ENCODE peak calls at places on chromosomes 4 and X, in ten cellular contexts. One of them, this sample, is unnamed.

GRCh38 chrX:46279925-46280313 is 265.3 kb downstream of the ZNF674 start:
- DNase-seq in cardiac septum: no peak
- DNase-seq in CD4-positive, alpha-beta memory T cell: no peak
- DNase-seq in pons: no peak
- DNase-seq in activated CD8-positive, alpha-beta memory T cell treated with anti-CD3 and anti-CD28 coated beads for 24 hours: no peak
- DNase-seq in cerebellum: no peak
- DNase-seq in stimulated activated CD4-positive, alpha-beta T cell treated with anti-CD3 and anti-CD28 coated beads, Interleukin-12 subunit alpha, Interleukin-12 subunit beta, amount 100 ng/mL, for 24 hours: no peak
- DNase-seq in AG04449: no peak
- DNase-seq in NCI-H774: no peak
- DNase-seq in amniotic stem cell: no peak
- DNase-seq in this sample: no peak

GRCh38 chrX:154399527-154400368 is 1.6 kb downstream of the RPL10 start:
- DNase-seq in CD4-positive, alpha-beta memory T cell: peak
- DNase-seq in stimulated activated CD4-positive, alpha-beta T cell treated with anti-CD3 and anti-CD28 coated beads, Interleukin-12 subunit alpha, Interleukin-12 subunit beta, amount 100 ng/mL, for 24 hours: no peak
- DNase-seq in AG04449: no peak
- DNase-seq in amniotic stem cell: no peak
- DNase-seq in activated CD8-positive, alpha-beta memory T cell treated with anti-CD3 and anti-CD28 coated beads for 24 hours: no peak
- DNase-seq in cardiac septum: no peak
- DNase-seq in cerebellum: no peak
- DNase-seq in pons: no peak
- DNase-seq in NCI-H774: no peak
- DNase-seq in this sample: no peak

GRCh38 chr4:143337600-143338287 is 1.1 kb downstream of the GAB1 start:
- DNase-seq in pons: peak
- DNase-seq in AG04449: no peak
- DNase-seq in cerebellum: peak
- DNase-seq in NCI-H774: no peak
- DNase-seq in stimulated activated CD4-positive, alpha-beta T cell treated with anti-CD3 and anti-CD28 coated beads, Interleukin-12 subunit alpha, Interleukin-12 subunit beta, amount 100 ng/mL, for 24 hours: no peak
- DNase-seq in activated CD8-positive, alpha-beta memory T cell treated with anti-CD3 and anti-CD28 coated beads for 24 hours: no peak
- DNase-seq in CD4-positive, alpha-beta memory T cell: no peak
- DNase-seq in cardiac septum: no peak
- DNase-seq in amniotic stem cell: peak
- DNase-seq in this sample: peak

GRCh38 chr4:13821522-13821921 is 194.0 kb upstream of the BOD1L1 start:
- DNase-seq in NCI-H774: no peak
- DNase-seq in amniotic stem cell: no peak
- DNase-seq in activated CD8-positive, alpha-beta memory T cell treated with anti-CD3 and anti-CD28 coated beads for 24 hours: no peak
- DNase-seq in stimulated activated CD4-positive, alpha-beta T cell treated with anti-CD3 and anti-CD28 coated beads, Interleukin-12 subunit alpha, Interleukin-12 subunit beta, amount 100 ng/mL, for 24 hours: no peak
- DNase-seq in cerebellum: no peak
- DNase-seq in CD4-positive, alpha-beta memory T cell: no peak
- DNase-seq in AG04449: no peak
- DNase-seq in cardiac septum: no peak
- DNase-seq in pons: no peak
- DNase-seq in this sample: no peak

GRCh38 chrX:154824638-154825037 is 9.8 kb downstream of the SMIM9 start:
- DNase-seq in NCI-H774: no peak
- DNase-seq in amniotic stem cell: no peak
- DNase-seq in stimulated activated CD4-positive, alpha-beta T cell treated with anti-CD3 and anti-CD28 coated beads, Interleukin-12 subunit alpha, Interleukin-12 subunit beta, amount 100 ng/mL, for 24 hours: no peak
- DNase-seq in cardiac septum: no peak
- DNase-seq in CD4-positive, alpha-beta memory T cell: no peak
- DNase-seq in cerebellum: no peak
- DNase-seq in pons: no peak
- DNase-seq in AG04449: no peak
- DNase-seq in activated CD8-positive, alpha-beta memory T cell treated with anti-CD3 and anti-CD28 coated beads for 24 hours: no peak
- DNase-seq in this sample: no peak

GRCh38 chrX:23662853-23663252 is 4.4 kb upstream of the PRDX4 start:
- DNase-seq in stimulated activated CD4-positive, alpha-beta T cell treated with anti-CD3 and anti-CD28 coated beads, Interleukin-12 subunit alpha, Interleukin-12 subunit beta, amount 100 ng/mL, for 24 hours: no peak
- DNase-seq in CD4-positive, alpha-beta memory T cell: no peak
- DNase-seq in amniotic stem cell: no peak
- DNase-seq in cerebellum: no peak
- DNase-seq in activated CD8-positive, alpha-beta memory T cell treated with anti-CD3 and anti-CD28 coated beads for 24 hours: no peak
- DNase-seq in cardiac septum: no peak
- DNase-seq in NCI-H774: no peak
- DNase-seq in pons: no peak
- DNase-seq in AG04449: peak
- DNase-seq in this sample: no peak

GRCh38 chr4:171265190-171265818 is 547.9 kb upstream of the GALNTL6 start:
- DNase-seq in AG04449: no peak
- DNase-seq in cerebellum: no peak
- DNase-seq in amniotic stem cell: no peak
- DNase-seq in NCI-H774: no peak
- DNase-seq in stimulated activated CD4-positive, alpha-beta T cell treated with anti-CD3 and anti-CD28 coated beads, Interleukin-12 subunit alpha, Interleukin-12 subunit beta, amount 100 ng/mL, for 24 hours: no peak
- DNase-seq in pons: no peak
- DNase-seq in CD4-positive, alpha-beta memory T cell: no peak
- DNase-seq in activated CD8-positive, alpha-beta memory T cell treated with anti-CD3 and anti-CD28 coated beads for 24 hours: no peak
- DNase-seq in cardiac septum: no peak
- DNase-seq in this sample: no peak

GRCh38 chr4:74109116-74109791 is 10.3 kb upstream of the CXCL2 start:
- DNase-seq in cerebellum: no peak
- DNase-seq in cardiac septum: no peak
- DNase-seq in stimulated activated CD4-positive, alpha-beta T cell treated with anti-CD3 and anti-CD28 coated beads, Interleukin-12 subunit alpha, Interleukin-12 subunit beta, amount 100 ng/mL, for 24 hours: no peak
- DNase-seq in AG04449: peak
- DNase-seq in pons: no peak
- DNase-seq in NCI-H774: no peak
- DNase-seq in CD4-positive, alpha-beta memory T cell: no peak
- DNase-seq in amniotic stem cell: peak
- DNase-seq in activated CD8-positive, alpha-beta memory T cell treated with anti-CD3 and anti-CD28 coated beads for 24 hours: no peak
- DNase-seq in this sample: peak

GRCh38 chr4:41212221-41213203 is 1.8 kb downstream of the APBB2 start:
- DNase-seq in cerebellum: peak
- DNase-seq in pons: peak
- DNase-seq in NCI-H774: peak
- DNase-seq in cardiac septum: no peak
- DNase-seq in activated CD8-positive, alpha-beta memory T cell treated with anti-CD3 and anti-CD28 coated beads for 24 hours: no peak
- DNase-seq in AG04449: no peak
- DNase-seq in amniotic stem cell: peak
- DNase-seq in stimulated activated CD4-positive, alpha-beta T cell treated with anti-CD3 and anti-CD28 coated beads, Interleukin-12 subunit alpha, Interleukin-12 subunit beta, amount 100 ng/mL, for 24 hours: no peak
- DNase-seq in CD4-positive, alpha-beta memory T cell: no peak
- DNase-seq in this sample: peak

GRCh38 chrX:42485621-42486020 is 292.3 kb downstream of the PPP1R2C start:
- DNase-seq in stimulated activated CD4-positive, alpha-beta T cell treated with anti-CD3 and anti-CD28 coated beads, Interleukin-12 subunit alpha, Interleukin-12 subunit beta, amount 100 ng/mL, for 24 hours: no peak
- DNase-seq in AG04449: no peak
- DNase-seq in cardiac septum: no peak
- DNase-seq in pons: no peak
- DNase-seq in cerebellum: no peak
- DNase-seq in amniotic stem cell: no peak
- DNase-seq in activated CD8-positive, alpha-beta memory T cell treated with anti-CD3 and anti-CD28 coated beads for 24 hours: no peak
- DNase-seq in CD4-positive, alpha-beta memory T cell: no peak
- DNase-seq in NCI-H774: no peak
- DNase-seq in this sample: no peak

GRCh38 chrX:103428525-103428924 is 52.2 kb downstream of the BEX3 start:
- DNase-seq in cerebellum: no peak
- DNase-seq in activated CD8-positive, alpha-beta memory T cell treated with anti-CD3 and anti-CD28 coated beads for 24 hours: no peak
- DNase-seq in NCI-H774: no peak
- DNase-seq in amniotic stem cell: no peak
- DNase-seq in CD4-positive, alpha-beta memory T cell: no peak
- DNase-seq in pons: no peak
- DNase-seq in AG04449: no peak
- DNase-seq in cardiac septum: no peak
- DNase-seq in stimulated activated CD4-positive, alpha-beta T cell treated with anti-CD3 and anti-CD28 coated beads, Interleukin-12 subunit alpha, Interleukin-12 subunit beta, amount 100 ng/mL, for 24 hours: no peak
- DNase-seq in this sample: no peak

GRCh38 chrX:123424546-123424945 is 240.5 kb downstream of the GRIA3 start:
- DNase-seq in NCI-H774: no peak
- DNase-seq in AG04449: no peak
- DNase-seq in activated CD8-positive, alpha-beta memory T cell treated with anti-CD3 and anti-CD28 coated beads for 24 hours: no peak
- DNase-seq in pons: no peak
- DNase-seq in amniotic stem cell: peak
- DNase-seq in stimulated activated CD4-positive, alpha-beta T cell treated with anti-CD3 and anti-CD28 coated beads, Interleukin-12 subunit alpha, Interleukin-12 subunit beta, amount 100 ng/mL, for 24 hours: no peak
- DNase-seq in cerebellum: no peak
- DNase-seq in cardiac septum: no peak
- DNase-seq in CD4-positive, alpha-beta memory T cell: no peak
- DNase-seq in this sample: no peak

GRCh38 chr4:137375111-137375850 is 157.0 kb downstream of the PCDH18 start:
- DNase-seq in AG04449: no peak
- DNase-seq in cardiac septum: no peak
- DNase-seq in amniotic stem cell: no peak
- DNase-seq in activated CD8-positive, alpha-beta memory T cell treated with anti-CD3 and anti-CD28 coated beads for 24 hours: no peak
- DNase-seq in stimulated activated CD4-positive, alpha-beta T cell treated with anti-CD3 and anti-CD28 coated beads, Interleukin-12 subunit alpha, Interleukin-12 subunit beta, amount 100 ng/mL, for 24 hours: no peak
- DNase-seq in cerebellum: no peak
- DNase-seq in NCI-H774: no peak
- DNase-seq in pons: no peak
- DNase-seq in CD4-positive, alpha-beta memory T cell: no peak
- DNase-seq in this sample: no peak

GRCh38 chrX:154058207-154058997 is 38.7 kb upstream of the IRAK1 start:
- DNase-seq in pons: no peak
- DNase-seq in stimulated activated CD4-positive, alpha-beta T cell treated with anti-CD3 and anti-CD28 coated beads, Interleukin-12 subunit alpha, Interleukin-12 subunit beta, amount 100 ng/mL, for 24 hours: no peak
- DNase-seq in CD4-positive, alpha-beta memory T cell: no peak
- DNase-seq in cerebellum: no peak
- DNase-seq in amniotic stem cell: no peak
- DNase-seq in cardiac septum: no peak
- DNase-seq in activated CD8-positive, alpha-beta memory T cell treated with anti-CD3 and anti-CD28 coated beads for 24 hours: no peak
- DNase-seq in AG04449: no peak
- DNase-seq in NCI-H774: no peak
- DNase-seq in this sample: no peak

GRCh38 chr4:47085661-47086060 is 54.3 kb downstream of the GABRB1 start:
- DNase-seq in cerebellum: no peak
- DNase-seq in CD4-positive, alpha-beta memory T cell: no peak
- DNase-seq in stimulated activated CD4-positive, alpha-beta T cell treated with anti-CD3 and anti-CD28 coated beads, Interleukin-12 subunit alpha, Interleukin-12 subunit beta, amount 100 ng/mL, for 24 hours: no peak
- DNase-seq in AG04449: no peak
- DNase-seq in cardiac septum: no peak
- DNase-seq in pons: no peak
- DNase-seq in activated CD8-positive, alpha-beta memory T cell treated with anti-CD3 and anti-CD28 coated beads for 24 hours: no peak
- DNase-seq in amniotic stem cell: no peak
- DNase-seq in NCI-H774: no peak
- DNase-seq in this sample: no peak

GRCh38 chr4:128812360-128812958 is 3.0 kb downstream of the JADE1 start:
- DNase-seq in activated CD8-positive, alpha-beta memory T cell treated with anti-CD3 and anti-CD28 coated beads for 24 hours: peak
- DNase-seq in NCI-H774: peak
- DNase-seq in pons: peak
- DNase-seq in cerebellum: peak
- DNase-seq in amniotic stem cell: peak
- DNase-seq in CD4-positive, alpha-beta memory T cell: no peak
- DNase-seq in cardiac septum: peak
- DNase-seq in AG04449: no peak
- DNase-seq in stimulated activated CD4-positive, alpha-beta T cell treated with anti-CD3 and anti-CD28 coated beads, Interleukin-12 subunit alpha, Interleukin-12 subunit beta, amount 100 ng/mL, for 24 hours: no peak
- DNase-seq in this sample: no peak

GRCh38 chr4:118277243-118277642 is 75.6 kb downstream of the PRSS12 start:
- DNase-seq in CD4-positive, alpha-beta memory T cell: no peak
- DNase-seq in stimulated activated CD4-positive, alpha-beta T cell treated with anti-CD3 and anti-CD28 coated beads, Interleukin-12 subunit alpha, Interleukin-12 subunit beta, amount 100 ng/mL, for 24 hours: no peak
- DNase-seq in cerebellum: no peak
- DNase-seq in AG04449: no peak
- DNase-seq in pons: no peak
- DNase-seq in cardiac septum: no peak
- DNase-seq in amniotic stem cell: no peak
- DNase-seq in activated CD8-positive, alpha-beta memory T cell treated with anti-CD3 and anti-CD28 coated beads for 24 hours: no peak
- DNase-seq in NCI-H774: no peak
- DNase-seq in this sample: no peak

GRCh38 chr4:122045533-122045932 is 93.7 kb upstream of the TRPC3 start:
- DNase-seq in activated CD8-positive, alpha-beta memory T cell treated with anti-CD3 and anti-CD28 coated beads for 24 hours: no peak
- DNase-seq in pons: no peak
- DNase-seq in amniotic stem cell: peak
- DNase-seq in stimulated activated CD4-positive, alpha-beta T cell treated with anti-CD3 and anti-CD28 coated beads, Interleukin-12 subunit alpha, Interleukin-12 subunit beta, amount 100 ng/mL, for 24 hours: no peak
- DNase-seq in cardiac septum: no peak
- DNase-seq in AG04449: peak
- DNase-seq in cerebellum: no peak
- DNase-seq in CD4-positive, alpha-beta memory T cell: no peak
- DNase-seq in NCI-H774: peak
- DNase-seq in this sample: no peak

GRCh38 chrX:38660395-38661179 is 99.2 kb downstream of the TSPAN7 start:
- DNase-seq in pons: no peak
- DNase-seq in cardiac septum: no peak
- DNase-seq in NCI-H774: no peak
- DNase-seq in cerebellum: no peak
- DNase-seq in activated CD8-positive, alpha-beta memory T cell treated with anti-CD3 and anti-CD28 coated beads for 24 hours: no peak
- DNase-seq in stimulated activated CD4-positive, alpha-beta T cell treated with anti-CD3 and anti-CD28 coated beads, Interleukin-12 subunit alpha, Interleukin-12 subunit beta, amount 100 ng/mL, for 24 hours: no peak
- DNase-seq in CD4-positive, alpha-beta memory T cell: no peak
- DNase-seq in amniotic stem cell: no peak
- DNase-seq in AG04449: no peak
- DNase-seq in this sample: no peak

GRCh38 chr4:164169591-164169990 is 584.3 kb upstream of the SMIM31 start:
- DNase-seq in cerebellum: no peak
- DNase-seq in activated CD8-positive, alpha-beta memory T cell treated with anti-CD3 and anti-CD28 coated beads for 24 hours: no peak
- DNase-seq in CD4-positive, alpha-beta memory T cell: no peak
- DNase-seq in pons: no peak
- DNase-seq in amniotic stem cell: no peak
- DNase-seq in stimulated activated CD4-positive, alpha-beta T cell treated with anti-CD3 and anti-CD28 coated beads, Interleukin-12 subunit alpha, Interleukin-12 subunit beta, amount 100 ng/mL, for 24 hours: no peak
- DNase-seq in NCI-H774: no peak
- DNase-seq in AG04449: no peak
- DNase-seq in cardiac septum: no peak
- DNase-seq in this sample: no peak

GRCh38 chr4:175339100-175339707 is 421.0 kb downstream of the ADAM29 start:
- DNase-seq in pons: no peak
- DNase-seq in NCI-H774: no peak
- DNase-seq in cerebellum: no peak
- DNase-seq in cardiac septum: no peak
- DNase-seq in activated CD8-positive, alpha-beta memory T cell treated with anti-CD3 and anti-CD28 coated beads for 24 hours: no peak
- DNase-seq in CD4-positive, alpha-beta memory T cell: no peak
- DNase-seq in AG04449: peak
- DNase-seq in amniotic stem cell: no peak
- DNase-seq in stimulated activated CD4-positive, alpha-beta T cell treated with anti-CD3 and anti-CD28 coated beads, Interleukin-12 subunit alpha, Interleukin-12 subunit beta, amount 100 ng/mL, for 24 hours: no peak
- DNase-seq in this sample: no peak

GRCh38 chr4:26279446-26279845 is 41.4 kb upstream of the RBPJ start:
- DNase-seq in cardiac septum: no peak
- DNase-seq in CD4-positive, alpha-beta memory T cell: no peak
- DNase-seq in cerebellum: no peak
- DNase-seq in amniotic stem cell: no peak
- DNase-seq in NCI-H774: no peak
- DNase-seq in AG04449: no peak
- DNase-seq in pons: no peak
- DNase-seq in stimulated activated CD4-positive, alpha-beta T cell treated with anti-CD3 and anti-CD28 coated beads, Interleukin-12 subunit alpha, Interleukin-12 subunit beta, amount 100 ng/mL, for 24 hours: no peak
- DNase-seq in activated CD8-positive, alpha-beta memory T cell treated with anti-CD3 and anti-CD28 coated beads for 24 hours: no peak
- DNase-seq in this sample: no peak

GRCh38 chr4:82801910-82802521 is 3.4 kb upstream of the SCD5 start:
- DNase-seq in NCI-H774: no peak
- DNase-seq in cerebellum: no peak
- DNase-seq in amniotic stem cell: no peak
- DNase-seq in stimulated activated CD4-positive, alpha-beta T cell treated with anti-CD3 and anti-CD28 coated beads, Interleukin-12 subunit alpha, Interleukin-12 subunit beta, amount 100 ng/mL, for 24 hours: no peak
- DNase-seq in pons: peak
- DNase-seq in activated CD8-positive, alpha-beta memory T cell treated with anti-CD3 and anti-CD28 coated beads for 24 hours: no peak
- DNase-seq in CD4-positive, alpha-beta memory T cell: no peak
- DNase-seq in AG04449: no peak
- DNase-seq in cardiac septum: no peak
- DNase-seq in this sample: no peak

GRCh38 chr4:140250989-140251552 is 97.1 kb upstream of the MAML3 start:
- DNase-seq in stimulated activated CD4-positive, alpha-beta T cell treated with anti-CD3 and anti-CD28 coated beads, Interleukin-12 subunit alpha, Interleukin-12 subunit beta, amount 100 ng/mL, for 24 hours: no peak
- DNase-seq in AG04449: no peak
- DNase-seq in activated CD8-positive, alpha-beta memory T cell treated with anti-CD3 and anti-CD28 coated beads for 24 hours: no peak
- DNase-seq in CD4-positive, alpha-beta memory T cell: no peak
- DNase-seq in NCI-H774: no peak
- DNase-seq in cardiac septum: no peak
- DNase-seq in pons: no peak
- DNase-seq in cerebellum: no peak
- DNase-seq in amniotic stem cell: no peak
- DNase-seq in this sample: no peak

GRCh38 chr4:7342223-7342576 is 92.5 kb downstream of the PSAPL1 start:
- DNase-seq in CD4-positive, alpha-beta memory T cell: no peak
- DNase-seq in activated CD8-positive, alpha-beta memory T cell treated with anti-CD3 and anti-CD28 coated beads for 24 hours: no peak
- DNase-seq in pons: peak
- DNase-seq in cardiac septum: no peak
- DNase-seq in AG04449: no peak
- DNase-seq in amniotic stem cell: no peak
- DNase-seq in cerebellum: no peak
- DNase-seq in NCI-H774: no peak
- DNase-seq in stimulated activated CD4-positive, alpha-beta T cell treated with anti-CD3 and anti-CD28 coated beads, Interleukin-12 subunit alpha, Interleukin-12 subunit beta, amount 100 ng/mL, for 24 hours: no peak
- DNase-seq in this sample: no peak

GRCh38 chr4:72471816-72472215 is 97.2 kb downstream of the ADAMTS3 start:
- DNase-seq in stimulated activated CD4-positive, alpha-beta T cell treated with anti-CD3 and anti-CD28 coated beads, Interleukin-12 subunit alpha, Interleukin-12 subunit beta, amount 100 ng/mL, for 24 hours: no peak
- DNase-seq in NCI-H774: no peak
- DNase-seq in pons: no peak
- DNase-seq in cerebellum: no peak
- DNase-seq in AG04449: no peak
- DNase-seq in activated CD8-positive, alpha-beta memory T cell treated with anti-CD3 and anti-CD28 coated beads for 24 hours: no peak
- DNase-seq in cardiac septum: no peak
- DNase-seq in amniotic stem cell: no peak
- DNase-seq in CD4-positive, alpha-beta memory T cell: no peak
- DNase-seq in this sample: no peak

GRCh38 chr4:139177049-139177887 is at the start of gene ELF2:
- DNase-seq in activated CD8-positive, alpha-beta memory T cell treated with anti-CD3 and anti-CD28 coated beads for 24 hours: peak
- DNase-seq in amniotic stem cell: peak
- DNase-seq in stimulated activated CD4-positive, alpha-beta T cell treated with anti-CD3 and anti-CD28 coated beads, Interleukin-12 subunit alpha, Interleukin-12 subunit beta, amount 100 ng/mL, for 24 hours: peak
- DNase-seq in cerebellum: peak
- DNase-seq in NCI-H774: peak
- DNase-seq in CD4-positive, alpha-beta memory T cell: peak
- DNase-seq in cardiac septum: peak
- DNase-seq in AG04449: no peak
- DNase-seq in pons: peak
- DNase-seq in this sample: peak

GRCh38 chrX:38304010-38304409 is 23.3 kb downstream of the RPGR start:
- DNase-seq in cerebellum: no peak
- DNase-seq in activated CD8-positive, alpha-beta memory T cell treated with anti-CD3 and anti-CD28 coated beads for 24 hours: no peak
- DNase-seq in pons: no peak
- DNase-seq in AG04449: no peak
- DNase-seq in amniotic stem cell: no peak
- DNase-seq in cardiac septum: no peak
- DNase-seq in NCI-H774: no peak
- DNase-seq in stimulated activated CD4-positive, alpha-beta T cell treated with anti-CD3 and anti-CD28 coated beads, Interleukin-12 subunit alpha, Interleukin-12 subunit beta, amount 100 ng/mL, for 24 hours: no peak
- DNase-seq in CD4-positive, alpha-beta memory T cell: no peak
- DNase-seq in this sample: no peak